ENCODE peak calls at places on chromosomes 4 and X, in six cellular contexts. W is colonic mucosa, U is psoas muscle, V is SK-N-SH, O is fibroblast of pulmonary artery, B is GM12865. D is an unnamed sample.

GRCh38 chr4:3324093-3324815 is 31.4 kb downstream of the RGS12 start:
- DNase-seq in W (peak), U (no peak), V (no peak), O (no peak), B (peak), D (no peak)

GRCh38 chr4:67437974-67438713 is 107.2 kb downstream of the CENPC start:
- DNase-seq in W (no peak), U (no peak), V (no peak), O (peak), B (no peak), D (no peak)

GRCh38 chr4:139934336-139934735 is 219.6 kb downstream of the MAML3 start:
- DNase-seq in W (no peak), U (no peak), V (peak), O (no peak), B (no peak), D (no peak)

GRCh38 chr4:115113382-115114106 is at the start of gene NDST4:
- DNase-seq in W (no peak), U (no peak), V (no peak), O (peak), B (no peak), D (no peak)

GRCh38 chrX:10620121-10620699 is at the start of gene MID1:
- DNase-seq in W (peak), U (peak), V (peak), O (peak), B (peak), D (peak)

GRCh38 chr4:176988226-176988625 is 195.5 kb upstream of the VEGFC start:
- DNase-seq in W (no peak), U (no peak), V (no peak), O (peak), B (no peak), D (no peak)

GRCh38 chr4:118124977-118125376 is 90.7 kb downstream of the NDST3 start:
- DNase-seq in W (no peak), U (no peak), V (no peak), O (no peak), B (no peak), D (no peak)

GRCh38 chrX:130944230-130944629 is 41.2 kb upstream of the ENOX2 start:
- DNase-seq in W (no peak), U (no peak), V (no peak), O (no peak), B (no peak), D (no peak)

GRCh38 chr4:1604706-1605205 is 79.4 kb downstream of the FAM53A start:
- DNase-seq in W (no peak), U (no peak), V (peak), O (no peak), B (no peak), D (no peak)

GRCh38 chr4:42326040-42326439 is 71.2 kb upstream of the SHISA3 start:
- DNase-seq in W (no peak), U (no peak), V (no peak), O (no peak), B (no peak), D (no peak)

GRCh38 chr4:183825346-183825745 is 79.8 kb upstream of the STOX2 start:
- DNase-seq in W (no peak), U (no peak), V (no peak), O (no peak), B (no peak), D (no peak)

GRCh38 chr4:180330521-180330920 is 1912.7 kb upstream of the TENM3 start:
- DNase-seq in W (no peak), U (no peak), V (no peak), O (no peak), B (no peak), D (no peak)

GRCh38 chrX:151984328-151984727 is 9.9 kb upstream of the GABRE start:
- DNase-seq in W (no peak), U (peak), V (no peak), O (peak), B (no peak), D (no peak)

GRCh38 chr4:119858176-119858575 is 208.5 kb downstream of the MAD2L1 start:
- DNase-seq in W (no peak), U (no peak), V (no peak), O (no peak), B (no peak), D (no peak)

GRCh38 chr4:95165926-95166524 is 382.7 kb downstream of the UNC5C start:
- DNase-seq in W (peak), U (no peak), V (peak), O (peak), B (peak), D (peak)

GRCh38 chrX:63513825-63514574 is 162.9 kb upstream of the SPIN4 start:
- DNase-seq in W (no peak), U (no peak), V (no peak), O (peak), B (no peak), D (no peak)

GRCh38 chr4:22999419-22999818 is 306.7 kb downstream of the GBA3 start:
- DNase-seq in W (no peak), U (no peak), V (no peak), O (no peak), B (no peak), D (no peak)
- TF ChIP-seq CTCF in W (peak), U (peak), V (peak), O (no peak), B (no peak), D (no peak)

GRCh38 chr4:169765845-169766244 is 8.1 kb upstream of the HPF1 start:
- DNase-seq in W (no peak), U (no peak), V (peak), O (no peak), B (no peak), D (no peak)
- H3K4me3 ChIP-seq in W (no peak), U (no peak), V (no peak), O (no peak), B (no peak), D (no peak)

GRCh38 chr4:24642941-24643628 is 58.7 kb upstream of the DHX15 start:
- DNase-seq in W (peak), U (no peak), V (no peak), O (peak), B (no peak), D (no peak)
- TF ChIP-seq CTCF in W (no peak), U (no peak), V (no peak), O (no peak), B (no peak), D (no peak)

DNA sequence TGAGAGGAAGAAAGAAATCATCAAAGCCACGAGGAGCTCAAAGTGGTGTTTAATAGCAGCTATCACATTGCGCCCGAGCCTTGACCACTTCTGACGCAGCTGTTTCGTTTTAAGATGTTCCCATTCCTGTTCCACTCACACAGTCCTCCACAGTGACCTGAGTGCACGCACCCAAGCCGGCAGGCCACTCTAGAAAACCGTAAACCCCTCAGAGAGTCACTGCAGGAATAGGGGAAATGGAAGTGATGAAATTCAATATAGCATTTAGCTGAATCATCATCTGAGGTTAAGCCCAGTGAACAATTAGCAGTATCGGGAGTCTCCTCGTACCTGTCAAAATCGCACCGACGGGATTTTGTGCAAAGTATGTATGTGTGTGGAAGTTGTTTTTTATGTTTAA is 17.9 kb upstream of the HAND2 start:
- DNase-seq in W (no peak), U (no peak), V (no peak), O (peak), B (no peak), D (no peak)
- H3K4me3 ChIP-seq in W (no peak), U (no peak), V (no peak), O (no peak), B (no peak), D (no peak)

GRCh38 chr4:186948361-186949291 is 225.0 kb upstream of the FAT1 start:
- DNase-seq in W (no peak), U (no peak), V (peak), O (peak), B (no peak), D (no peak)
- TF ChIP-seq CTCF in W (no peak), U (no peak), V (peak), O (peak), B (no peak), D (no peak)

GRCh38 chrX:46710927-46711623 is 47.8 kb downstream of the SLC9A7 start:
- DNase-seq in W (no peak), U (no peak), V (peak), O (no peak), B (peak), D (no peak)

GRCh38 chrX:46712733-46713132 is 46.2 kb downstream of the SLC9A7 start:
- DNase-seq in W (no peak), U (no peak), V (no peak), O (no peak), B (no peak), D (no peak)

GRCh38 chrX:46715997-46716396 is 42.9 kb downstream of the SLC9A7 start:
- DNase-seq in W (no peak), U (no peak), V (no peak), O (no peak), B (peak), D (no peak)

GRCh38 chrX:46715521-46715920 is 43.4 kb downstream of the SLC9A7 start:
- DNase-seq in W (no peak), U (no peak), V (no peak), O (no peak), B (no peak), D (no peak)

DNA sequence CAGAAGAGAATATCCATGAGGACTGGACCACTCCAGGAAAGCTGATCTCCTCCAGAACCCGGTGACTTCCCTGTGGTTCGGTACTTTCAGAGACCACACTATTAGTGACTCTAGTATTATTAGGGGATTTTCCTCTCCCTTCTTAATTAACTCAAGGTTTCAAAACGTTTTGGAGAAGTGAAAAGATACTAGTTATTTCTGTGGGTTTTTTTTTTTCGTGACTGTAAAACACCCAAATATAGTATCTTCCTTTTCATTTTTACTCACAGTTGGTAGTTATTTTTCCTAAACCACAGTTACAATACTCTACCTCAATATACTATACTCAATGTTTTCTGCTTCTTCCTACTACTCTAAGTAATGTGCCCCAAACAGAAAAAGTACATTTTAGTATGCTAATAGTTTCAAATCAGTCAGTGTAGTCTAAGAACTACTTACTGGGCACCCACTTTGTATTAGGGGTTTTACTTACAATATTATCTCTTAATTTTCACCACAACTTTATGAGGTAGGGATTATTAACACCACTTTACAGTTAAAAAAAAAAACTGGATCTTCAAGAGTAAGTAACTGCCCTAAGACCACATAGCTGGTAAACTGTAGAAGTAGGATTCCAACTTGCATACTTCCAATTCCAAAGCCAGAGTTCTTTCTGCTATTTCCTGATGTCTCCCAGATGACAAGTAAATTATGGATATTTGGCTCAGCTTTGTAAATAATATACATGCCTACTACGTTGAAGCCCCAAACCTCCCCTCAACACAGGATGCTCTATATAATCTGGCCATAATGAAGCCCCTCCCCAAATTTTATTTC is 45.0 kb downstream of the SLC9A7 start:
- DNase-seq in W (no peak), U (no peak), V (no peak), O (no peak), B (peak), D (peak)
- H3K4me3 ChIP-seq in W (no peak), U (no peak), V (no peak), O (no peak), B (peak), D (peak)

GRCh38 chr4:14249226-14249625 is 621.7 kb upstream of the BOD1L1 start:
- DNase-seq in W (no peak), U (no peak), V (no peak), O (no peak), B (no peak), D (no peak)

GRCh38 chr4:14257903-14258302 is 630.4 kb upstream of the BOD1L1 start:
- DNase-seq in W (no peak), U (no peak), V (no peak), O (no peak), B (no peak), D (no peak)

GRCh38 chr4:14259926-14260325 is 632.4 kb upstream of the BOD1L1 start:
- DNase-seq in W (no peak), U (no peak), V (no peak), O (no peak), B (no peak), D (no peak)

GRCh38 chr4:14254806-14255445 is 627.4 kb upstream of the BOD1L1 start:
- DNase-seq in W (no peak), U (no peak), V (no peak), O (no peak), B (no peak), D (no peak)

GRCh38 chr4:14254252-14254651 is 626.7 kb upstream of the BOD1L1 start:
- DNase-seq in W (peak), U (peak), V (peak), O (peak), B (peak), D (peak)
- TF ChIP-seq CTCF in W (peak), U (peak), V (peak), O (peak), B (peak), D (peak)

GRCh38 chr4:127783971-127784519 is 1.9 kb downstream of the HSPA4L start:
- DNase-seq in W (no peak), U (no peak), V (no peak), O (no peak), B (peak), D (no peak)
- H3K4me3 ChIP-seq in W (no peak), U (peak), V (no peak), O (no peak), B (peak), D (peak)

GRCh38 chrX:104166735-104167436 is 633 bp downstream of the FAM199X start:
- DNase-seq in W (peak), U (no peak), V (peak), O (no peak), B (no peak), D (no peak)

GRCh38 chrX:104168127-104168526 is 1.9 kb downstream of the FAM199X start:
- DNase-seq in W (no peak), U (no peak), V (no peak), O (no peak), B (no peak), D (no peak)

DNA sequence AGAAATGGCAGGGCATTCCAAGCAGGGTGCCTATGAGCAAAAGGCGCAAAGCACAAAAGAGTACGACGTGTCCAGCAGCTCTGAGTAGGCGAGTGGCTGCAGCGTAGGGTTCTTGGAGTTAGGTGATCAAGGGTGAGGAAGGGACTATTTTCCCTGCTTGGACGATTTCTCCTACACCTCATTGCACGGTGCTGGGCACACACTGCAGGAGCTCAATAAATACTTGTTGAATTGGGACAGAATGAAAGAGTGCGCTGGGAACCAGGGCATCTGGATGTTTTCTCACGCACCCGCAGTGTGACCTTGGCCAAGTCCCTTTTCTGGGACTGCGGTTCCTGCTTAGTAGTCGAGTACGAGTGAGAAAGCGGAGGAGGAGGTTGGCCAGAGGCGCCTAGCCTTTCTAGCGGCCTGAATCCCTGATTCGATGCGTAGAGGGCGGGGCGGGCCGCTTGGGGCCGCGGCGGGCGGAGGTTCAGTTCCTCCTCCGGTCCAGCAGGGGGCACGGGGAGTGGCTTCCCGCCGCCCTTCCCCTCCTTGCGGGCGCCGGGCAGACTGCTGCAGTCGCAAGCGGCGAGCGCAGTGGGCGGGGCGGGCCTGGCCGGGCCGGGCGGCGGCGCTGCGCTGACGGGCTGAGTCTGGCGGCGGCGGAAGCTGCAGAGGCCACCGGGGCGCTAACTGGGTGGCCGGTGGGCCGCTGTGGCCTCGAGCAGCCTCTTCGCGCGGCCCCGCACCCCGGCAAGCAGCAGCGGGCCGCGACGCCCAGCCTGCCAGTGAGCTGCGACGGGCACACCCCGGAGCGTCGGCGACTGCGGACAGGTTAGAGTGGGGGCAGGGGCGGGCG is at the start of gene FAM199X:
- DNase-seq in W (peak), U (peak), V (peak), O (peak), B (peak), D (peak)
- TF ChIP-seq CTCF in W (peak), U (peak), V (peak), O (peak), B (peak), D (peak)

D was measured in GM06990.